ENCODE peak calls at places on chromosomes 5 and 9, in five cellular contexts. I, X, Y, H and N are unnamed samples.

GRCh38 chr9:31390352-31391025 is 994.0 kb upstream of the ACO1 start:
- DNase-seq in I (no peak), X (peak; percentile 3), Y (no peak), H (no peak), N (no peak)

GRCh38 chr9:4293293-4293931 is 6.5 kb downstream of the GLIS3 start:
- DNase-seq in I (no peak), X (peak; percentile 23), Y (peak; percentile 97), H (no peak), N (peak; percentile 81)

GRCh38 chr9:804026-804425 is 37.5 kb upstream of the DMRT1 start:
- DNase-seq in I (no peak), X (no peak), Y (no peak), H (no peak), N (no peak)

GRCh38 chr5:117741655-117742226 is 1167.1 kb upstream of the SEMA6A start:
- DNase-seq in I (no peak), X (no peak), Y (no peak), H (no peak), N (no peak)

GRCh38 chr5:154146409-154146808 is 44.1 kb upstream of the GALNT10 start:
- DNase-seq in I (no peak), X (no peak), Y (no peak), H (no peak), N (no peak)

GRCh38 chr5:14821721-14822120 is 49.9 kb downstream of the ANKH start:
- DNase-seq in I (no peak), X (no peak), Y (no peak), H (no peak), N (no peak)

GRCh38 chr5:103657301-103657700 is 94.7 kb upstream of the NUDT12 start:
- DNase-seq in I (no peak), X (no peak), Y (no peak), H (no peak), N (no peak)

GRCh38 chr9:33265211-33265885 is 499 bp downstream of the CHMP5 start:
- DNase-seq in I (no peak), X (no peak), Y (peak; percentile 51), H (no peak), N (no peak)

GRCh38 chr9:20315672-20316071 is 306.6 kb downstream of the MLLT3 start:
- DNase-seq in I (no peak), X (no peak), Y (peak; percentile 87), H (no peak), N (peak; percentile 52)

GRCh38 chr5:132383261-132383660 is 13.8 kb downstream of the SLC22A5 start:
- DNase-seq in I (no peak), X (no peak), Y (no peak), H (no peak), N (no peak)

GRCh38 chr5:73654171-73654811 is 28.3 kb downstream of the ARHGEF28 start:
- DNase-seq in I (peak; percentile 21), X (no peak), Y (peak; percentile 41), H (no peak), N (peak; percentile 43)

GRCh38 chr5:401216-402034 is 41.6 kb upstream of the EXOC3 start:
- DNase-seq in I (no peak), X (no peak), Y (no peak), H (no peak), N (no peak)

GRCh38 chr9:6237267-6237666 is 21.7 kb downstream of the IL33 start:
- DNase-seq in I (no peak), X (no peak), Y (no peak), H (no peak), N (no peak)

GRCh38 chr5:96652769-96653455 is 9.3 kb upstream of the CAST start:
- DNase-seq in I (peak; percentile 30), X (no peak), Y (no peak), H (no peak), N (peak; percentile 76)

GRCh38 chr9:133273819-133274218 is 1.2 kb downstream of the ABO start:
- DNase-seq in I (no peak), X (no peak), Y (no peak), H (no peak), N (no peak)
- H3K27me3 ChIP-seq in I (peaks cover 77% of the 10 kb centered on the region), X (peaks cover 89% of the 10 kb centered on the region), Y (peaks cover 62% of the 10 kb centered on the region), H (peaks cover 91% of the 10 kb centered on the region), N (peaks cover 4% of the 10 kb centered on the region)

DNA sequence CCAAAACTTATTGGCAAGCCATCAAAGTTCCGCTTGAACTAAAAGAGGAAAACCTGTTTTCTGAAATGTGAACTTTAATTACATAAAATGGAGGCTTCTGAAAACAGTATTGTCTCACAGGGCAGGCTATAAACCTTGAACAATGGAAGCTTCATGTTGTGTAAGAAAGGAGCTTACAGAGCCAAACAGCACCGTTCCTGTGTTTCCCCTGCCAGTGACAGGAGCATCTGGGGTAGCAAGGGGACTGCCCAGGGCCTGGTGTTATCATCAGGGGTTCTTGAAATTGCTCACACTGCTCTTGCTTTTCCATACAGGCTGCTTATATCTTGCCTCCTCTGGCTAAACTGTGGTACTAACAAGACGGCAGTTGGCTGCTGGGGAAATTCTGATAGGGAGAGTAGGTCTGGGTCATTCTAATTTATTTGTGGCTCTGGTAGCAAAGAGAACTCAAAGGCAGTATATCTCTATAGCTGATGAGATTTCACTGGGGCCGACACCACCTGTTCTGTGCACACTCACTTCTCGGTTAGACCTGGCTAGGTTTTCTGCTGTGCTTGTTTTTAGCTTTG is 40.4 kb downstream of the BASP1 start:
- DNase-seq in I (no peak), X (peak; percentile 58), Y (no peak), H (no peak), N (peak; percentile 83)
- H3F3A ChIP-seq in I (no peaks in the 10 kb centered on the region), X (peaks cover 30% of the 10 kb centered on the region), Y (peaks cover 72% of the 10 kb centered on the region), H (no peaks in the 10 kb centered on the region), N (peaks cover 5% of the 10 kb centered on the region)

DNA sequence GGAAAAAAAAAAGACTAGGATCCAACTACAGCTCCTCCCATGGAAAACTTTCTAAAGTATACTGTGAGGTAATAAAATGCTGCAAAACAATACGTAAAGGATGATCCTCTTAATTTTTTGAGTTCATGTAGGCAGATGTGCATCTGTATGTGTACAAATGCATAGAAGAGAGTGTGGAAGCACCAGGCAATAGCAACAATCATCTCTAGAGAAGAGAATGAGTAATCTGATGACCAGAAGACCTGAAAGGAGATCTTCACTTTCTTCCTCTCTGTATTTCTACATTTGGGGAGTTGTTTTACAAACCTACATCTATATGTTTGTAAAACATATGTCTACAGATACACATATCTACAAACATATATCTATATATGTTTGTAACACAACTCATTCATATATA is 29.3 kb upstream of the SPDL1 start:
- DNase-seq in I (no peak), X (no peak), Y (no peak), H (no peak), N (no peak)
- TF ChIP-seq EZH2 in I (no peak), X (no peak), Y (no peak), H (no peak), N (no peak)

DNA sequence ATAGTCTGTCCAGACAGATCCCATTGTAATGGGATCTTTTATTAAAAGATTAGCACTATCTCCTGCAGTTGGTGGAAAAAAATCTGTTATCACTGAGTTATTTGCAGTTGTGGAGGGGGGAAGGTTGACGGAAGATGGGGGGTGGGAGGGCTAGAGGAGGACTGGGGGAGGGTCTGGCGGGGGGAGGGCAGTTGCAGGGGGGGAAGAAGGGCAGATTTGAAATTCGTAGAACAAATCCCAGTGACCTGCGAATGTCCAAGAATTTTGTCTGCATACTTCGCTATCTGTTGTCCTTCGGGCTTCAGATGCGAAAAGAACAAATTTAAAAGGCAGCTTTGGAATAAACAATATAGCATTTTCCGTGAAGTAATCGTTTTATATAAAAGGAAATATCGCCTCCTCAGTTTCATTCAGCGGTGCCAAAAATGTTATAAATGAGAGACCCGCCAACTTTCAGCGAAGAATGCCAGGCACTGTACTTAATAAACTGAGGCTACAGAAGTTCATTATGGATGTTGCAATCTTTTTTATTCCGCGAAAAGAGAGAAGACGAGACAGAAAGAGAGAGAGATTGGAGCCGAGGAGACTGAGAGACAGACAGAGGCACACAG is 1.3 kb upstream of the FST start:
- DNase-seq in I (peak; percentile 32), X (peak; percentile 59), Y (no peak), H (no peak), N (no peak)
- H3K27me3 ChIP-seq in I (peaks cover 24% of the 10 kb centered on the region), X (no peaks in the 10 kb centered on the region), Y (no peaks in the 10 kb centered on the region), H (peaks cover 4% of the 10 kb centered on the region), N (no peaks in the 10 kb centered on the region)

GRCh38 chr5:150406120-150407096 is 6.3 kb downstream of the CD74 start:
- DNase-seq in I (no peak), X (no peak), Y (no peak), H (no peak), N (no peak)
- H3F3A ChIP-seq in I (peaks cover under 1% of the 10 kb centered on the region), X (peaks cover 15% of the 10 kb centered on the region), Y (no peaks in the 10 kb centered on the region), H (peaks cover 24% of the 10 kb centered on the region), N (no peaks in the 10 kb centered on the region)

DNA sequence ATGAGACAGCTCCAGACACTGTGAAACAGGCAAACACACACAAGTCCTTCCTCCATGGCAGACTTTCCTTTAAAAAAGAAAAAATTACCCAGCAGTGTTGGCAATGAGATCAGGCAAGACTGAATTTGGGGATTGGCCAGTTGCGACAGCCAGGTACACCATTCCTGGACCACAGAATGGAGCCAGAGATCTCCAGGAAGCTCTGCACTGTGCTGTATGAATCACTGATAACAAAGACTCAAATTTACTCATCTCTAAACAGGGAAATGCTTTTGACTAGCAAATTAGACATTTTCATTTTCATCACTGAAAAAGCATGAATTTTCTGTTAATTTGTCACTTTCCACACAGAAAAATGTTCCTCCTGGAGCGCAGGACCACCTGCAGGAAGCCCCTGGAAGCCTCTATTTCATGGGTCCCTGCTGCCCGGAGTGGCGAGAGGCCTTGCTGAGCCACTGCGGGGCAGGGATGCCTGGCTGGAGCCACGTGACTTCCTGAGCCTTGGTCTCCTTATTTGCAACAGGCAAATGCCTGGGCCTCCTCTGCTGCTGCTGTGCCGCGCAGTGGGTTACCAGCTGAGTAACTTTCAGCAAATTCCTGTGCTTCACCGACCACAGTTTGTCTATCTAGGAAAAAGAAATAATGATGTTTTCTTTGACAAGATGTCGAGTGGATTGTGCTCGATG is 185.9 kb upstream of the ZNF618 start:
- DNase-seq in I (peak; percentile 17), X (peak; percentile 9), Y (no peak), H (no peak), N (no peak)
- TF ChIP-seq EZH2 in I (no peak), X (no peak), Y (no peak), H (no peak), N (no peak)

GRCh38 chr5:32312682-32313523 is at the start of gene MTMR12:
- DNase-seq in I (peak; percentile 100), X (peak; percentile 100), Y (peak; percentile 100), H (peak; percentile 99), N (peak; percentile 99)
- H3K27me3 ChIP-seq in I (no peaks in the 10 kb centered on the region), X (no peaks in the 10 kb centered on the region), Y (no peaks in the 10 kb centered on the region), H (no peaks in the 10 kb centered on the region), N (no peaks in the 10 kb centered on the region)

GRCh38 chr5:34927785-34928184 is 1.6 kb upstream of the DNAJC21 start:
- DNase-seq in I (no peak), X (no peak), Y (no peak), H (no peak), N (no peak)

GRCh38 chr5:34924462-34924765 is 4.9 kb upstream of the DNAJC21 start:
- DNase-seq in I (no peak), X (no peak), Y (no peak), H (no peak), N (peak; percentile 34)

GRCh38 chr5:34928267-34928666 is 1.1 kb upstream of the DNAJC21 start:
- DNase-seq in I (no peak), X (no peak), Y (no peak), H (no peak), N (no peak)

GRCh38 chr5:34923694-34924461 is 5.5 kb upstream of the DNAJC21 start:
- DNase-seq in I (no peak), X (no peak), Y (peak; percentile 91), H (no peak), N (peak; percentile 97)

GRCh38 chr5:34926318-34926888 is 3.0 kb upstream of the DNAJC21 start:
- DNase-seq in I (no peak), X (no peak), Y (no peak), H (no peak), N (no peak)
- H3F3A ChIP-seq in I (peaks cover 17% of the 10 kb centered on the region), X (peaks cover 67% of the 10 kb centered on the region), Y (peaks cover 68% of the 10 kb centered on the region), H (peaks cover 46% of the 10 kb centered on the region), N (peaks cover 29% of the 10 kb centered on the region)

GRCh38 chr9:109641079-109641659 is 138.8 kb upstream of the PALM2AKAP2 start:
- DNase-seq in I (no peak), X (no peak), Y (peak; percentile 5), H (no peak), N (no peak)
- TF ChIP-seq EZH2 in I (peak; percentile 17), X (no peak), Y (peak; percentile 71), H (no peak), N (no peak)